ENCODE peak calls at places on chromosomes 3 and 15, in six cellular contexts. One of them, this sample, is unnamed.

GRCh38 chr3:128970741-128971048 is 23.2 kb downstream of the CFAP92 start:
- DNase-seq in fibroblast of lung: no peak
- DNase-seq in Karpas-422: no peak
- DNase-seq in H9: no peak
- DNase-seq in astrocyte: no peak
- DNase-seq in hepatocyte: no peak
- DNase-seq in this sample: no peak

GRCh38 chr3:16897254-16897926 is 12.6 kb downstream of the PLCL2 start:
- DNase-seq in fibroblast of lung: peak; percentile 43
- DNase-seq in astrocyte: no peak
- DNase-seq in Karpas-422: no peak
- DNase-seq in H9: no peak
- DNase-seq in hepatocyte: peak; percentile 28
- DNase-seq in this sample: no peak

GRCh38 chr3:158936530-158937113 is 134.8 kb downstream of the MFSD1 start:
- DNase-seq in hepatocyte: peak; percentile 23
- DNase-seq in Karpas-422: no peak
- DNase-seq in fibroblast of lung: no peak
- DNase-seq in astrocyte: no peak
- DNase-seq in H9: peak; percentile 48
- DNase-seq in this sample: peak; percentile 30

GRCh38 chr3:46422617-46423016 is 15.6 kb downstream of the CCRL2 start:
- DNase-seq in Karpas-422: no peak
- DNase-seq in hepatocyte: peak; percentile 51
- DNase-seq in astrocyte: peak; percentile 27
- DNase-seq in H9: no peak
- DNase-seq in fibroblast of lung: no peak
- DNase-seq in this sample: no peak

GRCh38 chr3:10783360-10784346 is 32.4 kb upstream of the SLC6A11 start:
- DNase-seq in Karpas-422: peak; percentile 80
- DNase-seq in fibroblast of lung: peak; percentile 26
- DNase-seq in H9: no peak
- DNase-seq in astrocyte: no peak
- DNase-seq in hepatocyte: peak; percentile 41
- DNase-seq in this sample: peak; percentile 78

GRCh38 chr15:65641723-65642475 is 20.2 kb downstream of the SLC24A1 start:
- DNase-seq in fibroblast of lung: peak; percentile 17
- DNase-seq in H9: no peak
- DNase-seq in hepatocyte: no peak
- DNase-seq in astrocyte: no peak
- DNase-seq in Karpas-422: no peak
- DNase-seq in this sample: no peak

GRCh38 chr3:43707998-43708397 is 17.3 kb downstream of the ABHD5 start:
- DNase-seq in Karpas-422: no peak
- DNase-seq in astrocyte: peak; percentile 97
- DNase-seq in hepatocyte: no peak
- DNase-seq in fibroblast of lung: peak; percentile 90
- DNase-seq in H9: no peak
- DNase-seq in this sample: no peak

GRCh38 chr15:90762109-90762508 is 45.0 kb downstream of the BLM start:
- DNase-seq in H9: no peak
- DNase-seq in fibroblast of lung: peak; percentile 87
- DNase-seq in Karpas-422: no peak
- DNase-seq in astrocyte: no peak
- DNase-seq in hepatocyte: peak; percentile 50
- DNase-seq in this sample: peak; percentile 4

GRCh38 chr3:61875073-61875472 is 313.7 kb downstream of the PTPRG start:
- DNase-seq in fibroblast of lung: peak; percentile 41
- DNase-seq in astrocyte: peak; percentile 29
- DNase-seq in Karpas-422: no peak
- DNase-seq in H9: no peak
- DNase-seq in hepatocyte: no peak
- DNase-seq in this sample: peak; percentile 82

GRCh38 chr3:105513042-105513441 is 146.3 kb downstream of the ALCAM start:
- DNase-seq in hepatocyte: no peak
- DNase-seq in fibroblast of lung: peak; percentile 60
- DNase-seq in astrocyte: peak; percentile 91
- DNase-seq in Karpas-422: no peak
- DNase-seq in H9: no peak
- DNase-seq in this sample: no peak

GRCh38 chr3:24367681-24368264 is 126.9 kb downstream of the THRB start:
- DNase-seq in H9: no peak
- DNase-seq in astrocyte: no peak
- DNase-seq in Karpas-422: no peak
- DNase-seq in hepatocyte: no peak
- DNase-seq in fibroblast of lung: no peak
- DNase-seq in this sample: no peak

GRCh38 chr15:67758610-67759300 is 66.6 kb upstream of the SKOR1 start:
- DNase-seq in astrocyte: peak; percentile 74
- DNase-seq in fibroblast of lung: no peak
- DNase-seq in H9: no peak
- DNase-seq in hepatocyte: no peak
- DNase-seq in Karpas-422: no peak
- DNase-seq in this sample: no peak

GRCh38 chr15:43958894-43959330 is 132.1 kb downstream of the WDR76 start:
- DNase-seq in fibroblast of lung: peak; percentile 66
- DNase-seq in astrocyte: peak; percentile 97
- DNase-seq in hepatocyte: no peak
- DNase-seq in Karpas-422: no peak
- DNase-seq in H9: no peak
- DNase-seq in this sample: peak; percentile 57

GRCh38 chr15:73142802-73143762 is 90.8 kb downstream of the NEO1 start:
- DNase-seq in astrocyte: no peak
- DNase-seq in Karpas-422: no peak
- DNase-seq in hepatocyte: no peak
- DNase-seq in H9: no peak
- DNase-seq in fibroblast of lung: no peak
- DNase-seq in this sample: no peak

GRCh38 chr3:33980252-33980651 is 181.8 kb downstream of the PDCD6IP start:
- DNase-seq in astrocyte: peak; percentile 38
- DNase-seq in fibroblast of lung: peak; percentile 22
- DNase-seq in Karpas-422: peak; percentile 60
- DNase-seq in hepatocyte: peak; percentile 54
- DNase-seq in H9: no peak
- DNase-seq in this sample: peak; percentile 46

GRCh38 chr3:155093261-155093660 is 13.1 kb downstream of the MME start:
- DNase-seq in fibroblast of lung: no peak
- DNase-seq in H9: no peak
- DNase-seq in hepatocyte: no peak
- DNase-seq in astrocyte: no peak
- DNase-seq in Karpas-422: peak; percentile 53
- DNase-seq in this sample: no peak

GRCh38 chr15:33453761-33454160 is 143.0 kb downstream of the RYR3 start:
- DNase-seq in astrocyte: no peak
- DNase-seq in fibroblast of lung: no peak
- DNase-seq in H9: no peak
- DNase-seq in hepatocyte: no peak
- DNase-seq in Karpas-422: no peak
- DNase-seq in this sample: no peak

GRCh38 chr15:52680041-52680391 is 828 bp upstream of the ATOSA start:
- DNase-seq in astrocyte: peak; percentile 11
- DNase-seq in fibroblast of lung: peak; percentile 22
- DNase-seq in H9: no peak
- DNase-seq in Karpas-422: peak; percentile 87
- DNase-seq in hepatocyte: no peak
- DNase-seq in this sample: no peak

GRCh38 chr3:112682361-112682760 is 41.4 kb upstream of the CCDC80 start:
- DNase-seq in H9: no peak
- DNase-seq in hepatocyte: no peak
- DNase-seq in fibroblast of lung: no peak
- DNase-seq in Karpas-422: no peak
- DNase-seq in astrocyte: peak; percentile 56
- DNase-seq in this sample: no peak

GRCh38 chr3:87563712-87564111 is 287.3 kb upstream of the POU1F1 start:
- DNase-seq in astrocyte: no peak
- DNase-seq in hepatocyte: no peak
- DNase-seq in H9: no peak
- DNase-seq in fibroblast of lung: no peak
- DNase-seq in Karpas-422: no peak
- DNase-seq in this sample: no peak

GRCh38 chr3:134294302-134294925 is 43.8 kb upstream of the RYK start:
- DNase-seq in fibroblast of lung: no peak
- DNase-seq in H9: no peak
- DNase-seq in Karpas-422: no peak
- DNase-seq in hepatocyte: no peak
- DNase-seq in astrocyte: no peak
- DNase-seq in this sample: no peak

GRCh38 chr3:3699407-3699806 is 99.8 kb upstream of the LRRN1 start:
- DNase-seq in fibroblast of lung: no peak
- DNase-seq in H9: no peak
- DNase-seq in Karpas-422: no peak
- DNase-seq in astrocyte: no peak
- DNase-seq in hepatocyte: no peak
- DNase-seq in this sample: no peak

GRCh38 chr3:172176385-172176784 is 137.0 kb downstream of the FNDC3B start:
- DNase-seq in hepatocyte: no peak
- DNase-seq in astrocyte: no peak
- DNase-seq in fibroblast of lung: no peak
- DNase-seq in H9: no peak
- DNase-seq in Karpas-422: no peak
- DNase-seq in this sample: no peak

GRCh38 chr15:71595846-71596553 is 214.4 kb upstream of the NR2E3 start:
- DNase-seq in fibroblast of lung: no peak
- DNase-seq in Karpas-422: peak; percentile 25
- DNase-seq in hepatocyte: no peak
- DNase-seq in H9: no peak
- DNase-seq in astrocyte: peak; percentile 12
- DNase-seq in this sample: no peak

GRCh38 chr3:197428117-197428761 is 127.5 kb downstream of the BDH1 start:
- DNase-seq in hepatocyte: peak; percentile 82
- DNase-seq in fibroblast of lung: peak; percentile 17
- DNase-seq in astrocyte: peak; percentile 86
- DNase-seq in Karpas-422: peak; percentile 60
- DNase-seq in H9: no peak
- DNase-seq in this sample: peak; percentile 30

GRCh38 chr15:78223396-78224023 is 10.9 kb downstream of the ACSBG1 start:
- DNase-seq in astrocyte: no peak
- DNase-seq in fibroblast of lung: peak; percentile 48
- DNase-seq in Karpas-422: no peak
- DNase-seq in H9: peak; percentile 10
- DNase-seq in hepatocyte: no peak
- DNase-seq in this sample: no peak

GRCh38 chr3:166837535-166837934 is 542.6 kb downstream of the ZBBX start:
- DNase-seq in astrocyte: no peak
- DNase-seq in hepatocyte: peak; percentile 26
- DNase-seq in H9: peak; percentile 31
- DNase-seq in fibroblast of lung: no peak
- DNase-seq in Karpas-422: peak; percentile 79
- DNase-seq in this sample: peak; percentile 75

GRCh38 chr15:43749690-43750345 is 3.6 kb downstream of the PDIA3 start:
- DNase-seq in fibroblast of lung: no peak
- DNase-seq in hepatocyte: no peak
- DNase-seq in H9: no peak
- DNase-seq in Karpas-422: peak; percentile 95
- DNase-seq in astrocyte: peak; percentile 5
- DNase-seq in this sample: no peak

GRCh38 chr15:31459011-31459748 is 132.5 kb downstream of the KLF13 start:
- DNase-seq in Karpas-422: no peak
- DNase-seq in fibroblast of lung: no peak
- DNase-seq in astrocyte: no peak
- DNase-seq in H9: no peak
- DNase-seq in hepatocyte: no peak
- DNase-seq in this sample: no peak

GRCh38 chr15:29089731-29090616 is 179.6 kb downstream of the NSMCE3 start:
- DNase-seq in astrocyte: peak; percentile 12
- DNase-seq in H9: no peak
- DNase-seq in Karpas-422: no peak
- DNase-seq in fibroblast of lung: peak; percentile 39
- DNase-seq in hepatocyte: no peak
- DNase-seq in this sample: peak; percentile 69

GRCh38 chr3:10352146-10352911 is 31.4 kb upstream of the SEC13 start:
- DNase-seq in fibroblast of lung: peak; percentile 92
- DNase-seq in H9: no peak
- DNase-seq in Karpas-422: no peak
- DNase-seq in astrocyte: peak; percentile 88
- DNase-seq in hepatocyte: peak; percentile 66
- DNase-seq in this sample: no peak

GRCh38 chr3:47108546-47108945 is 55.4 kb downstream of the SETD2 start:
- DNase-seq in Karpas-422: no peak
- DNase-seq in hepatocyte: no peak
- DNase-seq in H9: peak; percentile 35
- DNase-seq in fibroblast of lung: no peak
- DNase-seq in astrocyte: peak; percentile 51
- DNase-seq in this sample: peak; percentile 85

GRCh38 chr3:194540268-194540937 is 53.6 kb upstream of the ATP13A3 start:
- DNase-seq in hepatocyte: no peak
- DNase-seq in Karpas-422: no peak
- DNase-seq in astrocyte: no peak
- DNase-seq in fibroblast of lung: no peak
- DNase-seq in H9: no peak
- DNase-seq in this sample: no peak
- H2AFZ ChIP-seq in hepatocyte: no peak overlapping the region
- H2AFZ ChIP-seq in Karpas-422: no peak overlapping the region
- H2AFZ ChIP-seq in astrocyte: peak overlapping the region; percentile 5
- H2AFZ ChIP-seq in fibroblast of lung: peak overlapping the region; percentile 37
- H2AFZ ChIP-seq in H9: no peak overlapping the region
- H2AFZ ChIP-seq in this sample: peak overlapping the region; percentile 59

GRCh38 chr3:13563321-13563720 is 14.4 kb downstream of the FBLN2 start:
- DNase-seq in hepatocyte: no peak
- DNase-seq in Karpas-422: no peak
- DNase-seq in H9: no peak
- DNase-seq in astrocyte: no peak
- DNase-seq in fibroblast of lung: no peak
- DNase-seq in this sample: no peak
- H3K27ac ChIP-seq in hepatocyte: no peak overlapping the region
- H3K27ac ChIP-seq in Karpas-422: no peak overlapping the region
- H3K27ac ChIP-seq in H9: no peak overlapping the region
- H3K27ac ChIP-seq in astrocyte: no peak overlapping the region
- H3K27ac ChIP-seq in fibroblast of lung: no peak overlapping the region
- H3K27ac ChIP-seq in this sample: no peak overlapping the region

GRCh38 chr3:76438971-76439370 is 600.9 kb upstream of the ROBO2 start:
- DNase-seq in astrocyte: peak; percentile 37
- DNase-seq in H9: no peak
- DNase-seq in hepatocyte: no peak
- DNase-seq in Karpas-422: no peak
- DNase-seq in fibroblast of lung: peak; percentile 60
- DNase-seq in this sample: no peak
- H2AFZ ChIP-seq in astrocyte: peak overlapping the region; percentile 13
- H2AFZ ChIP-seq in H9: no peak overlapping the region
- H2AFZ ChIP-seq in hepatocyte: no peak overlapping the region
- H2AFZ ChIP-seq in Karpas-422: no peak overlapping the region
- H2AFZ ChIP-seq in fibroblast of lung: no peak overlapping the region
- H2AFZ ChIP-seq in this sample: no peak overlapping the region

DNA sequence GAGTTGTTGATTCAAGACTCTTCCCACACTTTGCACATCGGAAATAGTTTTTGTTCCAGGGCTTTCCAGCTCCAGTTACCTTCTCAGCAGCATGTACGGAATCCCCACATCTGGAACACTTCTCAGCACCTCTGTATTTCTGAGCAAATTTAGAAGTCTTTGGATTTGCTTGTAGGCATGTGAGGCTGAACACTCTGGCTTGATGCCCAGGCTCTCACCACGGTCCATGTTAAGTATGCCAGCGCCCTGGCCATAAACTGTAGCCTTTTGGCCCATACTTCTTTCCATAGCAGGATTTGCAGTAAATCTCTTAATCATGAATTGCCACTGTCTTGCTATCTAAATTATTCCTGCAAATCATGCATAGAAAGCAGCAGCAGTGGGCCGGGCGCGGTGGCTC is 24.4 kb downstream of the ATP2C1 start:
- DNase-seq in Karpas-422: no peak
- DNase-seq in hepatocyte: no peak
- DNase-seq in fibroblast of lung: peak; percentile 15
- DNase-seq in H9: no peak
- DNase-seq in astrocyte: no peak
- DNase-seq in this sample: no peak
- H3K27ac ChIP-seq in Karpas-422: peak overlapping the region; percentile 97
- H3K27ac ChIP-seq in hepatocyte: no peak overlapping the region
- H3K27ac ChIP-seq in fibroblast of lung: no peak overlapping the region
- H3K27ac ChIP-seq in H9: no peak overlapping the region
- H3K27ac ChIP-seq in astrocyte: no peak overlapping the region
- H3K27ac ChIP-seq in this sample: no peak overlapping the region